ENCODE peak calls at places on chromosomes 5 and 9, in six cellular contexts. M is stimulated activated CD8-positive, alpha-beta memory T cell treated with anti-CD3 and anti-CD28 coated beads, Interleukin-4, amount 100 ng/mL, for 1 hour; F is lower lobe of right lung; N is globus pallidus; A is left kidney; U is NCI-H1417 treated with DMSO at 0.1 percent for 48 hours. S is an unnamed sample.

GRCh38 chr9:32584784-32585183 is 11.8 kb upstream of the NDUFB6 start:
- DNase-seq in M (no peak), F (no peak), N (no peak), A (no peak), U (no peak), S (no peak)

GRCh38 chr5:134449167-134449566 is 37.5 kb upstream of the CDKN2AIPNL start:
- DNase-seq in M (no peak), F (no peak), N (no peak), A (no peak), U (no peak), S (no peak)

GRCh38 chr9:20570086-20570485 is 52.2 kb downstream of the MLLT3 start:
- DNase-seq in M (no peak), F (no peak), N (no peak), A (no peak), U (no peak), S (no peak)

GRCh38 chr5:129079496-129079895 is 15.1 kb upstream of the ISOC1 start:
- DNase-seq in M (no peak), F (no peak), N (no peak), A (no peak), U (no peak), S (no peak)

GRCh38 chr5:116520706-116521105 is 53.9 kb downstream of the SEMA6A start:
- DNase-seq in M (no peak), F (no peak), N (no peak), A (no peak), U (no peak), S (no peak)

GRCh38 chr9:135500071-135500524 is 384 bp upstream of the MRPS2 start:
- DNase-seq in M (no peak), F (no peak), N (no peak), A (no peak), U (no peak), S (no peak)

GRCh38 chr5:115580941-115581340 is 21.3 kb downstream of the TICAM2 start:
- DNase-seq in M (no peak), F (no peak), N (no peak), A (no peak), U (no peak), S (no peak)

GRCh38 chr5:132254321-132254977 is 3.0 kb upstream of the PDLIM4 start:
- DNase-seq in M (no peak), F (peak), N (no peak), A (no peak), U (no peak), S (peak)

GRCh38 chr5:5816960-5817359 is 394.5 kb downstream of the ICE1 start:
- DNase-seq in M (no peak), F (no peak), N (no peak), A (no peak), U (no peak), S (no peak)

GRCh38 chr5:177232761-177233160 is 70.8 kb downstream of the RAB24 start:
- DNase-seq in M (no peak), F (no peak), N (no peak), A (no peak), U (no peak), S (no peak)

GRCh38 chr5:123365163-123365562 is 58.0 kb downstream of the CEP120 start:
- DNase-seq in M (no peak), F (no peak), N (no peak), A (no peak), U (no peak), S (no peak)

GRCh38 chr9:129567842-129568559 is 52.9 kb downstream of the C9orf50 start:
- DNase-seq in M (no peak), F (no peak), N (no peak), A (peak), U (no peak), S (peak)

GRCh38 chr9:31032206-31032605 is 1352.2 kb upstream of the ACO1 start:
- DNase-seq in M (no peak), F (no peak), N (no peak), A (no peak), U (no peak), S (no peak)

GRCh38 chr9:124133752-124134151 is 122.2 kb downstream of the LHX2 start:
- DNase-seq in M (no peak), F (peak), N (peak), A (peak), U (no peak), S (no peak)

GRCh38 chr5:177049285-177049684 is 26.8 kb downstream of the ZNF346 start:
- DNase-seq in M (no peak), F (no peak), N (no peak), A (no peak), U (no peak), S (no peak)

GRCh38 chr9:28503573-28503972 is 930.3 kb upstream of the C9orf72 start:
- DNase-seq in M (no peak), F (no peak), N (no peak), A (no peak), U (no peak), S (no peak)

GRCh38 chr5:68251386-68251785 is 35.8 kb downstream of the PIK3R1 start:
- DNase-seq in M (peak), F (no peak), N (no peak), A (no peak), U (no peak), S (no peak)

GRCh38 chr5:145509336-145510150 is 325.6 kb downstream of the PRELID2 start:
- DNase-seq in M (no peak), F (no peak), N (no peak), A (no peak), U (no peak), S (no peak)

GRCh38 chr5:13866792-13867191 is 77.7 kb downstream of the DNAH5 start:
- DNase-seq in M (no peak), F (no peak), N (no peak), A (peak), U (no peak), S (no peak)

GRCh38 chr9:121989010-121989409 is 104.1 kb downstream of the TTLL11 start:
- DNase-seq in M (no peak), F (no peak), N (no peak), A (peak), U (no peak), S (no peak)

GRCh38 chr5:39231705-39232525 is 12.6 kb upstream of the FYB1 start:
- DNase-seq in M (no peak), F (no peak), N (no peak), A (no peak), U (no peak), S (no peak)

GRCh38 chr5:58836351-58836750 is 253.5 kb downstream of the RAB3C start:
- DNase-seq in M (no peak), F (no peak), N (no peak), A (no peak), U (no peak), S (no peak)

GRCh38 chr5:151078490-151079262 is 2.2 kb downstream of the TNIP1 start:
- DNase-seq in M (no peak), F (no peak), N (no peak), A (no peak), U (no peak), S (no peak)

GRCh38 chr5:143557061-143557818 is 153.8 kb upstream of the NR3C1 start:
- DNase-seq in M (no peak), F (no peak), N (no peak), A (peak), U (peak), S (no peak)

GRCh38 chr5:75054110-75054930 is 2.0 kb upstream of the GCNT4 start:
- DNase-seq in M (no peak), F (peak), N (no peak), A (peak), U (no peak), S (no peak)

GRCh38 chr9:133813749-133814585 is 75.8 kb upstream of the SARDH start:
- DNase-seq in M (no peak), F (no peak), N (no peak), A (peak), U (peak), S (peak)

GRCh38 chr9:95509851-95510529 is 6.8 kb downstream of the PTCH1 start:
- DNase-seq in M (no peak), F (no peak), N (peak), A (peak), U (no peak), S (no peak)

GRCh38 chr5:172524573-172525021 is 70.3 kb upstream of the SH3PXD2B start:
- DNase-seq in M (no peak), F (no peak), N (no peak), A (no peak), U (no peak), S (no peak)

GRCh38 chr5:68431181-68431580 is 215.6 kb downstream of the PIK3R1 start:
- DNase-seq in M (no peak), F (no peak), N (no peak), A (no peak), U (no peak), S (no peak)

GRCh38 chr5:171306785-171307591 is 2.1 kb upstream of the TLX3 start:
- DNase-seq in M (no peak), F (no peak), N (no peak), A (no peak), U (no peak), S (no peak)

GRCh38 chr9:111038336-111039202 is at the start of gene LPAR1:
- DNase-seq in M (no peak), F (peak), N (peak), A (peak), U (no peak), S (peak)

GRCh38 chr5:171426266-171426665 is 6.8 kb downstream of the FGF18 start:
- DNase-seq in M (no peak), F (no peak), N (no peak), A (no peak), U (no peak), S (no peak)

GRCh38 chr5:3661755-3662296 is 66.2 kb downstream of the IRX1 start:
- DNase-seq in M (no peak), F (no peak), N (no peak), A (no peak), U (no peak), S (no peak)

GRCh38 chr5:76867827-76868693 is 18.2 kb downstream of the S100Z start:
- DNase-seq in M (no peak), F (no peak), N (peak), A (peak), U (peak), S (no peak)

GRCh38 chr9:121998513-121999049 is 94.5 kb downstream of the TTLL11 start:
- DNase-seq in M (no peak), F (no peak), N (no peak), A (no peak), U (no peak), S (no peak)

GRCh38 chr5:109911731-109912130 is 222.0 kb downstream of the MAN2A1 start:
- DNase-seq in M (no peak), F (no peak), N (no peak), A (no peak), U (no peak), S (no peak)

GRCh38 chr5:122656107-122656506 is 118.8 kb upstream of the SNX2 start:
- DNase-seq in M (no peak), F (no peak), N (no peak), A (no peak), U (no peak), S (no peak)